ENCODE peak calls at places on chromosomes 1 and 21, in five cellular contexts. C is cardiac muscle cell, H is transverse colon, O is ovary, J is SK-N-SH. S is an unnamed sample.

GRCh38 chr1:7207875-7208646 is 422.8 kb downstream of the CAMTA1 start:
- DNase-seq in J (peak; percentile 73), C (peak; percentile 81), O (peak; percentile 66), H (peak; percentile 35), S (peak; percentile 73)

GRCh38 chr1:164785841-164786534 is 227.0 kb downstream of the PBX1 start:
- DNase-seq in J (no peak), O (no peak), H (no peak), C (no peak), S (no peak)

GRCh38 chr1:17315542-17316130 is 7.6 kb downstream of the PADI4 start:
- DNase-seq in J (no peak), H (no peak), C (no peak), O (no peak), S (no peak)

GRCh38 chr1:160178731-160179130 is 11.6 kb upstream of the CASQ1 start:
- DNase-seq in C (no peak), J (no peak), O (no peak), H (no peak), S (no peak)

GRCh38 chr1:15354580-15354965 is 55.1 kb upstream of the EFHD2 start:
- DNase-seq in J (no peak), H (no peak), O (no peak), C (no peak), S (no peak)

GRCh38 chr21:34875830-34876229 is 173.3 kb downstream of the RUNX1 start:
- DNase-seq in J (no peak), O (no peak), H (no peak), C (no peak), S (no peak)

GRCh38 chr21:44926364-44927101 is 5.8 kb upstream of the ITGB2 start:
- DNase-seq in J (no peak), H (no peak), C (no peak), O (no peak), S (no peak)

GRCh38 chr1:6447818-6448748 is 17.9 kb downstream of the TNFRSF25 start:
- DNase-seq in C (peak; percentile 40), J (no peak), O (no peak), H (peak; percentile 74), S (no peak)

GRCh38 chr1:204573563-204573925 is 57.3 kb downstream of the MDM4 start:
- DNase-seq in J (no peak), O (no peak), H (no peak), C (no peak), S (no peak)
- H3K4me1 ChIP-seq in J (peaks cover 6% of the 10 kb centered on the region), O (no peaks in the 10 kb centered on the region), H (peaks cover 3% of the 10 kb centered on the region), C (peaks cover 7% of the 10 kb centered on the region), S (peaks cover 40% of the 10 kb centered on the region)

DNA sequence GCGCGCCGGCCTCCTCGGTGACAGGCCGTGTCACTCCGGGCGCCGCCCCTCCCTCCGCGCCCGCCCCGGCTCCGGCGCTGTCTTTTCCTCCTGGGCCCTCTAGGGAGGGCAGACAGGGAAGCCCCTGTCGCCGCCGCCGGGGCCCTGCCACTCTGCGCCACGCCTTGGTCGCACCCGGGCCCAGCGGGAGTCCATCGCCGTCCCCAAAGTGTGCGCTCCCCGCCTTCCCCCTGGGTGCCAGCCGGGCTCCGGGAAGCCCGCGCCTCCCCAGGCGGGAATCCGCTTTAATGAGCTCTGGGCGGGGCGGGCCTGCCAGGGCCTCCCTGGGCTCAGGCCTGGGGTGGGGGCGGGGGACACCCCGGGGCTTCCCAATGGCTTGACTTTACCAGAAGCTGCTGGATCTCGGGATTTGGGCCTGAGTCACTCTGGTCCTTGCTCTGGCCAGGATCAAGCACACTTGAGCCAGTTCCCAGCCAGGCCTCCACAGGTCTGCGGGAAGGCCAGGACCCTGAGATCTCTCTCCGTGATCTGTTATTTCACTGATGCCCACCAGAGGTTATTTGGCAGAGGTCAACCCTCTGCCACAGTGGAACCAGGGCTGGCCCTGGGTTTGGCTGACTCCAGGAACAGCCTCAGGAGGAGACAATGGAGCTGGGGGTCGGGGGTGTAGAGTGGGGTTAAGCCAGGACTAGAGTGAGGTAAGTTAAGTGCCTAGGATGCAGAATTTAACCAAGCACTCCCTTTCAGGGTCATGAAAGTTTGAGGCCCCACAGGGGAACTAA is 178.4 kb upstream of the EDN2 start:
- DNase-seq in H (peak; percentile 24), O (peak; percentile 55), C (peak; percentile 68), J (peak; percentile 86), S (peak; percentile 58)
- H3K27me3 ChIP-seq in H (peaks cover 18% of the 10 kb centered on the region), O (no peaks in the 10 kb centered on the region), C (peaks cover 30% of the 10 kb centered on the region), J (no peaks in the 10 kb centered on the region), S (no peaks in the 10 kb centered on the region)

DNA sequence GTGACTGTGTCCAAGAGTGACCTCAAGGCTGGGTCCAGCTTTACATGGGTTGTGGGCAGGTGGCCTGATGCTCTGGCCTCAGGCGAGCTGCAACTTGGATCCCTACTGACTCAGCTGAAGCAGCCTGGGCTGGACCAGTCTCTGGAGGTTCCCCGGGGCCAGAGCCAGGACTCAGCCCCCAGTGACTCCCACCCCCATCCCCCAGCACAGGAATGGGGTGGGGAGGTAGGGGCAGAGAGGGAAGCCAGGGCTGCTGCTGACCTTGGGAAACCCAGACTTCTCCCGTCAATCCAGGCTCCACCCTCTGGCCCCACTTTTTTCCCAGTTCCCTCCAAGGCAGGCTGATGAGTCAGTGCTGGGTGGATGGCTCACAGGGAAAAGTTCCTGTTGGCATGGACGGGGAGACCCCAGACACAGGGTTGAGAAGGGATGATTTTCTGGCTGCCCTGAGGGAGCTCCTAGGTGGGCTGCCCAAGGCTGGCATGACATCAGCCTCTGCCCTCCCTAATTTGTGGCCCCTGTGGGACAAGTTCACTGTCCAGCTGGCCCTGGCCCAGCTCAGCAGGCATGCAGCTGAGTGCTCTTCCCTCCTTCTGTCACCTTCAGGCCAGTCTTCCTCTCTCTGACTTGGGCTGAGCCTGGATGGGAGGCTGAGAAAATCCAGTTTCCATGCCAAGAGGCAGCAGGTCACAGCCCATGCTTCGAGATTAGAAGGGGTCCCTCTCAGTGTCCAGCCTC is 2.2 kb downstream of the ZC3H12A start:
- DNase-seq in C (no peak), O (peak; percentile 90), J (no peak), H (peak; percentile 82), S (peak; percentile 45)
- H3K4me3 ChIP-seq in C (no peak overlapping the region), O (peak overlapping the region; percentile 47), J (peak overlapping the region; percentile 82), H (peak overlapping the region; percentile 80), S (peak overlapping the region; percentile 0)

GRCh38 chr1:204711103-204711946 is 25.8 kb upstream of the LRRN2 start:
- DNase-seq in J (no peak), H (no peak), O (no peak), C (no peak), S (no peak)

GRCh38 chr1:204711947-204712701 is 26.6 kb upstream of the LRRN2 start:
- DNase-seq in O (no peak), J (peak; percentile 58), C (peak; percentile 56), H (peak; percentile 56), S (peak; percentile 74)

GRCh38 chr1:204713541-204713940 is 28.0 kb upstream of the LRRN2 start:
- DNase-seq in H (no peak), C (no peak), J (no peak), O (no peak), S (no peak)

GRCh38 chr1:204714194-204714860 is 28.8 kb upstream of the LRRN2 start:
- DNase-seq in J (no peak), C (no peak), O (no peak), H (no peak), S (no peak)

DNA sequence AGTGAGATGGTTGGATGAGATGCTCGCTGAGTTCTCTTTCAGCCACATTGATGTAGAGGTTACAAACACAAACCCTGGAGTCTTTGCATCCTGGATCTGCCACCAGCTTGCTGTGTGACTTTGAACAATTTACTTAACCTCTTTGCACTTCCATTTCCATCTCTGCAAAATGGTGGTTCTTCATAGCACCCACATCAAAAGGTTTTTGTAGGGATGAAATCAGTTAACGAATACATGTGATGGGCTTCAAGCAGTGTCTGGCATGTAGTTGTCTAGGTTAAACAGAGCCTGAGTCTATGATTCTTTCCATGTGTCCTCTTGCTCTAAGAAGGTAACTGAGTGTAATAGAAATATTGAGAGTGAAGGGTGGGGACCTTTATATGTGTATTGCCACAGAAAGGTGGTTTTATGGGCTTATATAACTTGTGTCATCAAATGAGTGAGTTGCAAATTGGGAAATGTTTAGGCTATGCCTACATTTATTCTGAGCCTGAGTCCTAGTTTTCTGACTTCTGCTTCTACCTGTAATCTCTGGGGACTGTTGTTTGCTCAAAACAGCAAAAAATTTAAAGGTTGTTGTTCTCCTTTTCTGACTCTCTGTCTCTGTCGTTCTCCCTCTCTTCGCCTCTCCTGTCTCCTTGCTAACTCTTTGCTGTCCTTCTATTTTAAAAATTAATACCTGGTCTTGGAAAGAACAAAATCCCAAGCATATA is 27.3 kb upstream of the LRRN2 start:
- DNase-seq in C (no peak), J (no peak), H (no peak), O (no peak), S (no peak)
- H3K4me1 ChIP-seq in C (peaks cover 8% of the 10 kb centered on the region), J (no peaks in the 10 kb centered on the region), H (no peaks in the 10 kb centered on the region), O (no peaks in the 10 kb centered on the region), S (peaks cover 6% of the 10 kb centered on the region)

DNA sequence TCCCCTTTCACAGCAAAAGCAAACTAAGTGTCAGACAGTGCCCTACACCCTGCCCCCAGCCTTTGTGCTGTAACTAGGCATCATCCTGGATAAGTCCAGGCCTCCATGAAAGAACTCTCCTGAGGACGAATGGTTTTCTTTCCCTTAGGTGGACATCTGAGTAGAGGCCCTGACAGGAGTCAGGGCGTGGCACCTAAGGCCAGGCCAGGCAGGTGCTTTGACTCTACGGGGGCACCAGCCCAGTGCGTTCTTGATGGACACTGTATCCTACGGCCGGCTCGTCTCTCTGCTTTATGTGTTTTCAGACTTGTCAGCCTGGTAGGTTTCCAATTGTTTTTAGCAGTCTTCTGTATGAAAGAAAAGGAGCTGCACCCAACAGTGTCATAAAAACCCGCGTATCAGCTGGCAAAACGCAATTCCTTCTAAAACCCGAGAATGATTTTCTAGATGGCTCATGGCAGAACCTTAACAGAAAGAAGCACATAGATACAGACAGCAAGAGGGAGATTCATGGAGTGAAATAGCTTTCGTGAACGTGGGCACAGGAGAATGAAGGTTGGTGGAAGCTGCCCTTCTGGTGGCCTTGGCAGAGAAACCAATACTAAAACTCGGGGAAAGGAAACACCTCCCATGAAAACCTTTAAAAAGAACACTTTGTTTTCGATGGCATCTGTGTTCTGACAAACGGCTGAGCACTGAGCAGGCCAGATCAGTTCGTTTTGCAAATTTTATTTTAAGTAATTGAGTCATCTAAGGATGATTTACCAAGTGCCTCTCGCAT is 51.7 kb upstream of the AJAP1 start:
- DNase-seq in H (no peak), C (no peak), J (no peak), O (no peak), S (no peak)
- H3K27me3 ChIP-seq in H (no peaks in the 10 kb centered on the region), C (no peaks in the 10 kb centered on the region), J (no peaks in the 10 kb centered on the region), O (no peaks in the 10 kb centered on the region), S (no peaks in the 10 kb centered on the region)

GRCh38 chr1:163298340-163298739 is 23.4 kb upstream of the NUF2 start:
- DNase-seq in H (no peak), C (no peak), J (no peak), O (no peak), S (no peak)
- H3K4me3 ChIP-seq in H (no peak overlapping the region), C (no peak overlapping the region), J (no peak overlapping the region), O (no peak overlapping the region), S (no peak overlapping the region)

S was measured in BE2C.